ENCODE peak calls at places on chromosome 18, in seven cellular contexts. One of them, this sample, is unnamed. For H3K4me1 and H3K27me3, the result is how much of the 10 kb centered on the place peaks cover.

GRCh38 chr18:58580078-58580477 is 48.8 kb downstream of the ALPK2 start:
- DNase-seq in naive thymus-derived CD4-positive, alpha-beta T cell: no peak
- DNase-seq in GM23248: peak
- DNase-seq in body of pancreas: no peak
- DNase-seq in esophagus squamous epithelium: no peak
- DNase-seq in right cardiac atrium: no peak
- DNase-seq in heart right ventricle: no peak
- DNase-seq in this sample: no peak

GRCh38 chr18:57801379-57802165 is 1.5 kb downstream of the ATP8B1 start:
- DNase-seq in right cardiac atrium: peak
- DNase-seq in esophagus squamous epithelium: no peak
- DNase-seq in naive thymus-derived CD4-positive, alpha-beta T cell: no peak
- DNase-seq in GM23248: peak
- DNase-seq in body of pancreas: peak
- DNase-seq in heart right ventricle: peak
- DNase-seq in this sample: no peak

GRCh38 chr18:74689251-74689650 is 91.6 kb downstream of the ZNF407 start:
- DNase-seq in naive thymus-derived CD4-positive, alpha-beta T cell: no peak
- DNase-seq in GM23248: peak
- DNase-seq in esophagus squamous epithelium: no peak
- DNase-seq in right cardiac atrium: no peak
- DNase-seq in body of pancreas: no peak
- DNase-seq in heart right ventricle: no peak
- DNase-seq in this sample: no peak

GRCh38 chr18:56696966-56697365 is 45.8 kb downstream of the WDR7 start:
- DNase-seq in heart right ventricle: no peak
- DNase-seq in esophagus squamous epithelium: no peak
- DNase-seq in right cardiac atrium: no peak
- DNase-seq in GM23248: peak
- DNase-seq in body of pancreas: no peak
- DNase-seq in naive thymus-derived CD4-positive, alpha-beta T cell: no peak
- DNase-seq in this sample: no peak

GRCh38 chr18:41373612-41374011 is 581.4 kb upstream of the PIK3C3 start:
- DNase-seq in heart right ventricle: no peak
- DNase-seq in right cardiac atrium: no peak
- DNase-seq in esophagus squamous epithelium: no peak
- DNase-seq in body of pancreas: no peak
- DNase-seq in GM23248: no peak
- DNase-seq in naive thymus-derived CD4-positive, alpha-beta T cell: no peak
- DNase-seq in this sample: no peak

GRCh38 chr18:13973061-13973460 is 57.7 kb upstream of the MC2R start:
- DNase-seq in esophagus squamous epithelium: no peak
- DNase-seq in GM23248: no peak
- DNase-seq in right cardiac atrium: no peak
- DNase-seq in heart right ventricle: no peak
- DNase-seq in naive thymus-derived CD4-positive, alpha-beta T cell: no peak
- DNase-seq in body of pancreas: no peak
- DNase-seq in this sample: no peak

GRCh38 chr18:45837283-45838070 is 12.0 kb downstream of the SIGLEC15 start:
- DNase-seq in heart right ventricle: peak
- DNase-seq in right cardiac atrium: peak
- DNase-seq in GM23248: peak
- DNase-seq in naive thymus-derived CD4-positive, alpha-beta T cell: peak
- DNase-seq in body of pancreas: peak
- DNase-seq in esophagus squamous epithelium: no peak
- DNase-seq in this sample: no peak

GRCh38 chr18:12944724-12945123 is 3.1 kb upstream of the SEH1L start:
- DNase-seq in heart right ventricle: peak
- DNase-seq in naive thymus-derived CD4-positive, alpha-beta T cell: no peak
- DNase-seq in right cardiac atrium: peak
- DNase-seq in esophagus squamous epithelium: no peak
- DNase-seq in GM23248: peak
- DNase-seq in body of pancreas: peak
- DNase-seq in this sample: peak

GRCh38 chr18:36298113-36298701 is 694 bp downstream of the FHOD3 start:
- DNase-seq in naive thymus-derived CD4-positive, alpha-beta T cell: no peak
- DNase-seq in right cardiac atrium: peak
- DNase-seq in esophagus squamous epithelium: no peak
- DNase-seq in heart right ventricle: peak
- DNase-seq in GM23248: peak
- DNase-seq in body of pancreas: no peak
- DNase-seq in this sample: no peak

GRCh38 chr18:3207565-3207964 is 12.2 kb downstream of the MYOM1 start:
- DNase-seq in body of pancreas: peak
- DNase-seq in right cardiac atrium: no peak
- DNase-seq in naive thymus-derived CD4-positive, alpha-beta T cell: no peak
- DNase-seq in esophagus squamous epithelium: no peak
- DNase-seq in GM23248: peak
- DNase-seq in heart right ventricle: no peak
- DNase-seq in this sample: no peak

GRCh38 chr18:9482790-9483189 is 7.5 kb downstream of the RALBP1 start:
- DNase-seq in body of pancreas: no peak
- DNase-seq in heart right ventricle: no peak
- DNase-seq in GM23248: peak
- DNase-seq in naive thymus-derived CD4-positive, alpha-beta T cell: no peak
- DNase-seq in esophagus squamous epithelium: no peak
- DNase-seq in right cardiac atrium: no peak
- DNase-seq in this sample: no peak

GRCh38 chr18:61984293-61984692 is 91.5 kb upstream of the RNF152 start:
- DNase-seq in naive thymus-derived CD4-positive, alpha-beta T cell: no peak
- DNase-seq in esophagus squamous epithelium: no peak
- DNase-seq in GM23248: no peak
- DNase-seq in body of pancreas: no peak
- DNase-seq in heart right ventricle: no peak
- DNase-seq in right cardiac atrium: no peak
- DNase-seq in this sample: no peak

GRCh38 chr18:50819027-50819726 is 639 bp downstream of the MRO start:
- DNase-seq in naive thymus-derived CD4-positive, alpha-beta T cell: no peak
- DNase-seq in body of pancreas: peak
- DNase-seq in esophagus squamous epithelium: no peak
- DNase-seq in heart right ventricle: peak
- DNase-seq in GM23248: peak
- DNase-seq in right cardiac atrium: peak
- DNase-seq in this sample: peak

GRCh38 chr18:57218281-57218680 is 71.4 kb downstream of the BOD1L2 start:
- DNase-seq in naive thymus-derived CD4-positive, alpha-beta T cell: no peak
- DNase-seq in right cardiac atrium: no peak
- DNase-seq in esophagus squamous epithelium: no peak
- DNase-seq in body of pancreas: no peak
- DNase-seq in heart right ventricle: no peak
- DNase-seq in GM23248: no peak
- DNase-seq in this sample: no peak

GRCh38 chr18:12657048-12657848 is 659 bp downstream of the SPIRE1 start:
- DNase-seq in esophagus squamous epithelium: no peak
- DNase-seq in heart right ventricle: peak
- DNase-seq in naive thymus-derived CD4-positive, alpha-beta T cell: peak
- DNase-seq in right cardiac atrium: peak
- DNase-seq in body of pancreas: peak
- DNase-seq in GM23248: peak
- DNase-seq in this sample: peak

GRCh38 chr18:58314284-58314683 is 270.3 kb downstream of the NEDD4L start:
- DNase-seq in body of pancreas: peak
- DNase-seq in right cardiac atrium: peak
- DNase-seq in naive thymus-derived CD4-positive, alpha-beta T cell: no peak
- DNase-seq in GM23248: peak
- DNase-seq in esophagus squamous epithelium: no peak
- DNase-seq in heart right ventricle: no peak
- DNase-seq in this sample: peak

GRCh38 chr18:12236934-12237832 is 17.0 kb upstream of the CIDEA start:
- DNase-seq in body of pancreas: peak
- DNase-seq in esophagus squamous epithelium: no peak
- DNase-seq in right cardiac atrium: peak
- DNase-seq in naive thymus-derived CD4-positive, alpha-beta T cell: peak
- DNase-seq in heart right ventricle: peak
- DNase-seq in GM23248: peak
- DNase-seq in this sample: peak

GRCh38 chr18:49486617-49486958 is 446 bp downstream of the C18orf32 start:
- DNase-seq in heart right ventricle: no peak
- DNase-seq in GM23248: peak
- DNase-seq in naive thymus-derived CD4-positive, alpha-beta T cell: no peak
- DNase-seq in right cardiac atrium: no peak
- DNase-seq in esophagus squamous epithelium: no peak
- DNase-seq in body of pancreas: no peak
- DNase-seq in this sample: no peak

GRCh38 chr18:55779711-55780590 is 192.0 kb upstream of the TCF4 start:
- DNase-seq in GM23248: peak
- DNase-seq in body of pancreas: peak
- DNase-seq in esophagus squamous epithelium: no peak
- DNase-seq in right cardiac atrium: peak
- DNase-seq in heart right ventricle: peak
- DNase-seq in naive thymus-derived CD4-positive, alpha-beta T cell: peak
- DNase-seq in this sample: peak

GRCh38 chr18:33579147-33579867 is 1.3 kb downstream of the ASXL3 start:
- DNase-seq in GM23248: no peak
- DNase-seq in heart right ventricle: no peak
- DNase-seq in right cardiac atrium: peak
- DNase-seq in body of pancreas: no peak
- DNase-seq in naive thymus-derived CD4-positive, alpha-beta T cell: no peak
- DNase-seq in esophagus squamous epithelium: no peak
- DNase-seq in this sample: no peak

GRCh38 chr18:57784034-57784815 is 18.9 kb downstream of the ATP8B1 start:
- DNase-seq in heart right ventricle: no peak
- DNase-seq in body of pancreas: no peak
- DNase-seq in naive thymus-derived CD4-positive, alpha-beta T cell: no peak
- DNase-seq in esophagus squamous epithelium: no peak
- DNase-seq in right cardiac atrium: no peak
- DNase-seq in GM23248: peak
- DNase-seq in this sample: no peak

GRCh38 chr18:28511421-28511821 is 334.5 kb upstream of the CDH2 start:
- DNase-seq in right cardiac atrium: no peak
- DNase-seq in body of pancreas: no peak
- DNase-seq in esophagus squamous epithelium: no peak
- DNase-seq in GM23248: peak
- DNase-seq in naive thymus-derived CD4-positive, alpha-beta T cell: no peak
- DNase-seq in heart right ventricle: no peak
- DNase-seq in this sample: no peak

GRCh38 chr18:13635046-13635445 is 91.3 kb downstream of the FAM210A start:
- DNase-seq in body of pancreas: no peak
- DNase-seq in naive thymus-derived CD4-positive, alpha-beta T cell: no peak
- DNase-seq in GM23248: no peak
- DNase-seq in right cardiac atrium: peak
- DNase-seq in esophagus squamous epithelium: no peak
- DNase-seq in heart right ventricle: peak
- DNase-seq in this sample: no peak

GRCh38 chr18:48136544-48137353 is 206.3 kb upstream of the SMAD2 start:
- DNase-seq in body of pancreas: peak
- DNase-seq in esophagus squamous epithelium: no peak
- DNase-seq in heart right ventricle: no peak
- DNase-seq in naive thymus-derived CD4-positive, alpha-beta T cell: no peak
- DNase-seq in right cardiac atrium: no peak
- DNase-seq in GM23248: peak
- DNase-seq in this sample: peak

GRCh38 chr18:8858888-8859511 is 153.6 kb downstream of the MTCL1 start:
- DNase-seq in body of pancreas: no peak
- DNase-seq in right cardiac atrium: no peak
- DNase-seq in GM23248: peak
- DNase-seq in heart right ventricle: no peak
- DNase-seq in naive thymus-derived CD4-positive, alpha-beta T cell: no peak
- DNase-seq in esophagus squamous epithelium: no peak
- DNase-seq in this sample: no peak

DNA sequence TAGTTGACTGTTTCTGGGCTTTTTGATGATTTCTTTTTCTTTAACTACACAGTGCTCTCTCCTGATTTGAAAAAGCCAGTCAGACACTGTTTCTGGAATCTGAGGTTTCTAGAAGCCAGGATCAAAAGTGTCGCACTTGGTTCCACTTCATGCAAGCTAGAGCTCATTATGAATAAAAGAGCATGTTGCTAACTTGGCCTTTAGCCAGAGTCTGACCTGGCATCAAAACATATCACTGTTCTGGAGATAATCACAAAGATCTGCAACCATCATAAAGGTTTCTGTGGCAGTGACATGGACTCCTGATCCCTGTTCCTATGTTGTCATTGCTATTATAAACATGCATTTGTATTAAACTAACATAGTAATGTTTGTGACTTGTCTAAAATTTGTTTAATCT is 76.1 kb upstream of the MAPRE2 start:
- DNase-seq in GM23248: no peak
- DNase-seq in body of pancreas: no peak
- DNase-seq in esophagus squamous epithelium: no peak
- DNase-seq in naive thymus-derived CD4-positive, alpha-beta T cell: no peak
- DNase-seq in heart right ventricle: no peak
- DNase-seq in right cardiac atrium: no peak
- DNase-seq in this sample: no peak
- H3K4me1 ChIP-seq in GM23248: under half
- H3K4me1 ChIP-seq in body of pancreas: under half
- H3K4me1 ChIP-seq in esophagus squamous epithelium: under half
- H3K4me1 ChIP-seq in naive thymus-derived CD4-positive, alpha-beta T cell: under half
- H3K4me1 ChIP-seq in heart right ventricle: under half
- H3K4me1 ChIP-seq in right cardiac atrium: under half
- H3K4me1 ChIP-seq in this sample: under half

GRCh38 chr18:72539861-72540260 is 4.3 kb downstream of the CBLN2 start:
- DNase-seq in esophagus squamous epithelium: no peak
- DNase-seq in GM23248: no peak
- DNase-seq in heart right ventricle: no peak
- DNase-seq in naive thymus-derived CD4-positive, alpha-beta T cell: no peak
- DNase-seq in right cardiac atrium: no peak
- DNase-seq in body of pancreas: no peak
- DNase-seq in this sample: no peak

GRCh38 chr18:72542993-72543361 is 1.2 kb downstream of the CBLN2 start:
- DNase-seq in esophagus squamous epithelium: no peak
- DNase-seq in heart right ventricle: no peak
- DNase-seq in GM23248: peak
- DNase-seq in body of pancreas: no peak
- DNase-seq in right cardiac atrium: no peak
- DNase-seq in naive thymus-derived CD4-positive, alpha-beta T cell: no peak
- DNase-seq in this sample: no peak

GRCh38 chr18:72544092-72544886 is at the start of gene CBLN2:
- DNase-seq in GM23248: peak
- DNase-seq in heart right ventricle: peak
- DNase-seq in body of pancreas: peak
- DNase-seq in right cardiac atrium: peak
- DNase-seq in naive thymus-derived CD4-positive, alpha-beta T cell: no peak
- DNase-seq in esophagus squamous epithelium: no peak
- DNase-seq in this sample: peak

GRCh38 chr18:72541871-72542690 is 2.1 kb downstream of the CBLN2 start:
- DNase-seq in heart right ventricle: no peak
- DNase-seq in body of pancreas: no peak
- DNase-seq in GM23248: no peak
- DNase-seq in naive thymus-derived CD4-positive, alpha-beta T cell: no peak
- DNase-seq in right cardiac atrium: no peak
- DNase-seq in esophagus squamous epithelium: no peak
- DNase-seq in this sample: no peak

GRCh38 chr18:72543362-72544055 is 633 bp downstream of the CBLN2 start:
- DNase-seq in heart right ventricle: no peak
- DNase-seq in esophagus squamous epithelium: no peak
- DNase-seq in body of pancreas: no peak
- DNase-seq in GM23248: peak
- DNase-seq in naive thymus-derived CD4-positive, alpha-beta T cell: no peak
- DNase-seq in right cardiac atrium: no peak
- DNase-seq in this sample: no peak
- H3K27me3 ChIP-seq in heart right ventricle: under half
- H3K27me3 ChIP-seq in esophagus squamous epithelium: under half
- H3K27me3 ChIP-seq in body of pancreas: under half
- H3K27me3 ChIP-seq in GM23248: under half
- H3K27me3 ChIP-seq in naive thymus-derived CD4-positive, alpha-beta T cell: under half
- H3K27me3 ChIP-seq in right cardiac atrium: under half
- H3K27me3 ChIP-seq in this sample: under half

GRCh38 chr18:25288340-25288955 is 63.5 kb downstream of the ZNF521 start:
- DNase-seq in heart right ventricle: no peak
- DNase-seq in body of pancreas: no peak
- DNase-seq in right cardiac atrium: no peak
- DNase-seq in GM23248: no peak
- DNase-seq in naive thymus-derived CD4-positive, alpha-beta T cell: no peak
- DNase-seq in esophagus squamous epithelium: no peak
- DNase-seq in this sample: no peak
- H3K4me1 ChIP-seq in heart right ventricle: half or more
- H3K4me1 ChIP-seq in body of pancreas: under half
- H3K4me1 ChIP-seq in right cardiac atrium: under half
- H3K4me1 ChIP-seq in GM23248: under half
- H3K4me1 ChIP-seq in naive thymus-derived CD4-positive, alpha-beta T cell: under half
- H3K4me1 ChIP-seq in esophagus squamous epithelium: half or more
- H3K4me1 ChIP-seq in this sample: under half

GRCh38 chr18:5537860-5538259 is 5.9 kb downstream of the EPB41L3 start:
- DNase-seq in naive thymus-derived CD4-positive, alpha-beta T cell: no peak
- DNase-seq in body of pancreas: no peak
- DNase-seq in heart right ventricle: no peak
- DNase-seq in esophagus squamous epithelium: no peak
- DNase-seq in GM23248: no peak
- DNase-seq in right cardiac atrium: no peak
- DNase-seq in this sample: no peak
- H3K27me3 ChIP-seq in naive thymus-derived CD4-positive, alpha-beta T cell: under half
- H3K27me3 ChIP-seq in body of pancreas: under half
- H3K27me3 ChIP-seq in heart right ventricle: under half
- H3K27me3 ChIP-seq in esophagus squamous epithelium: under half
- H3K27me3 ChIP-seq in GM23248: under half
- H3K27me3 ChIP-seq in right cardiac atrium: under half
- H3K27me3 ChIP-seq in this sample: under half

This sample was measured in right lobe of liver.